ENCODE peak calls at places on chromosomes 3 and 15, in four cellular contexts. One of them, this sample, is unnamed.

GRCh38 chr3:73542127-73542526 is 82.6 kb downstream of the PDZRN3 start:
- DNase-seq in K562: no peak
- DNase-seq in hypothalamus: no peak
- DNase-seq in COR-L47: peak
- DNase-seq in this sample: no peak

GRCh38 chr3:42653560-42654330 is at the start of gene ZBTB47:
- DNase-seq in COR-L47: no peak
- DNase-seq in K562: peak
- DNase-seq in hypothalamus: peak
- DNase-seq in this sample: peak

GRCh38 chr3:57544181-57545125 is at the start of gene DNAH12:
- DNase-seq in hypothalamus: no peak
- DNase-seq in COR-L47: peak
- DNase-seq in K562: peak
- DNase-seq in this sample: peak

GRCh38 chr3:15205934-15206661 is at the start of gene CAPN7:
- DNase-seq in hypothalamus: no peak
- DNase-seq in K562: peak
- DNase-seq in COR-L47: no peak
- DNase-seq in this sample: peak

GRCh38 chr15:74123131-74123429 is 7.3 kb upstream of the ISLR2 start:
- DNase-seq in K562: no peak
- DNase-seq in COR-L47: no peak
- DNase-seq in hypothalamus: no peak
- DNase-seq in this sample: no peak

GRCh38 chr15:64635486-64635815 is 139.9 kb downstream of the RBPMS2 start:
- DNase-seq in K562: peak
- DNase-seq in hypothalamus: no peak
- DNase-seq in COR-L47: peak
- DNase-seq in this sample: peak

GRCh38 chr3:58237940-58238681 is 519 bp downstream of the ABHD6 start:
- DNase-seq in COR-L47: no peak
- DNase-seq in K562: peak
- DNase-seq in hypothalamus: peak
- DNase-seq in this sample: peak

GRCh38 chr3:9710174-9710739 is 6.6 kb downstream of the CPNE9 start:
- DNase-seq in hypothalamus: no peak
- DNase-seq in K562: no peak
- DNase-seq in COR-L47: no peak
- DNase-seq in this sample: no peak

GRCh38 chr3:105791919-105792786 is 76.7 kb downstream of the CBLB start:
- DNase-seq in COR-L47: no peak
- DNase-seq in K562: peak
- DNase-seq in hypothalamus: no peak
- DNase-seq in this sample: no peak